ENCODE peak calls at places on chromosomes 3 and 15, in eight cellular contexts. H is IMR-90, A is A549, G is prostate gland, P is GM12878, J is heart left ventricle, F is transverse colon, Q is right lobe of liver. X is an unnamed sample. For H3K4me1, the result is how much of the 10 kb centered on the place peaks cover.

GRCh38 chr15:66306381-66306780 is 13.0 kb downstream of the DIS3L start:
- DNase-seq in H (no peak), A (no peak), G (no peak), P (no peak), J (no peak), F (no peak), Q (no peak), X (no peak)

GRCh38 chr15:36511594-36511993 is 67.8 kb upstream of the CDIN1 start:
- DNase-seq in H (no peak), A (no peak), G (no peak), P (no peak), J (no peak), F (no peak), Q (no peak), X (no peak)

GRCh38 chr15:78110096-78110495 is 17.7 kb downstream of the SH2D7 start:
- DNase-seq in H (no peak), A (no peak), G (no peak), P (no peak), J (no peak), F (peak), Q (peak), X (peak)

GRCh38 chr3:45034612-45035252 is 8.6 kb downstream of the CLEC3B start:
- DNase-seq in H (no peak), A (no peak), G (no peak), P (no peak), J (peak), F (peak), Q (peak), X (no peak)

GRCh38 chr3:48119495-48120193 is 68.6 kb downstream of the CDC25A start:
- DNase-seq in H (peak), A (no peak), G (no peak), P (no peak), J (peak), F (peak), Q (peak), X (no peak)

GRCh38 chr15:48966595-48967301 is 3.0 kb upstream of the SHC4 start:
- DNase-seq in H (peak), A (no peak), G (no peak), P (peak), J (no peak), F (no peak), Q (no peak), X (no peak)

GRCh38 chr15:56598991-56599390 is 134.1 kb upstream of the MNS1 start:
- DNase-seq in H (peak), A (no peak), G (no peak), P (no peak), J (no peak), F (no peak), Q (no peak), X (no peak)

GRCh38 chr15:91956026-91956723 is 102.7 kb downstream of the SLCO3A1 start:
- DNase-seq in H (peak), A (no peak), G (peak), P (no peak), J (peak), F (no peak), Q (no peak), X (no peak)

GRCh38 chr15:32998979-32999677 is 195.4 kb downstream of the FMN1 start:
- DNase-seq in H (no peak), A (no peak), G (no peak), P (no peak), J (no peak), F (no peak), Q (no peak), X (no peak)

GRCh38 chr15:100029045-100029444 is 295.8 kb upstream of the LYSMD4 start:
- DNase-seq in H (no peak), A (no peak), G (no peak), P (no peak), J (no peak), F (no peak), Q (no peak), X (no peak)

GRCh38 chr3:177058647-177059046 is 138.6 kb downstream of the TBL1XR1 start:
- DNase-seq in H (no peak), A (no peak), G (no peak), P (no peak), J (no peak), F (no peak), Q (no peak), X (no peak)

GRCh38 chr3:171895890-171896289 is 52.7 kb downstream of the TMEM212 start:
- DNase-seq in H (no peak), A (no peak), G (no peak), P (no peak), J (no peak), F (no peak), Q (no peak), X (no peak)

GRCh38 chr3:141610993-141611392 is 124.2 kb downstream of the RASA2 start:
- DNase-seq in H (no peak), A (no peak), G (no peak), P (no peak), J (no peak), F (no peak), Q (no peak), X (no peak)

GRCh38 chr3:179653106-179653776 is 401 bp downstream of the USP13 start:
- DNase-seq in H (peak), A (peak), G (peak), P (no peak), J (peak), F (peak), Q (peak), X (peak)

GRCh38 chr3:158539414-158540014 is 31.5 kb upstream of the MLF1 start:
- DNase-seq in H (peak), A (peak), G (peak), P (no peak), J (peak), F (peak), Q (no peak), X (no peak)

GRCh38 chr3:104960579-104960978 is 406.1 kb upstream of the ALCAM start:
- DNase-seq in H (no peak), A (no peak), G (no peak), P (no peak), J (no peak), F (no peak), Q (no peak), X (no peak)

GRCh38 chr15:67720556-67721175 is 104.6 kb upstream of the SKOR1 start:
- DNase-seq in H (no peak), A (no peak), G (no peak), P (no peak), J (no peak), F (no peak), Q (no peak), X (no peak)

GRCh38 chr3:29338981-29339833 is 58.3 kb downstream of the RBMS3 start:
- DNase-seq in H (peak), A (no peak), G (no peak), P (no peak), J (no peak), F (no peak), Q (no peak), X (no peak)
- H3K4me1 ChIP-seq in H (under half), A (under half), G (under half), P (under half), J (under half), F (under half), Q (under half), X (under half)

GRCh38 chr3:11385908-11386307 is 113.7 kb downstream of the ATG7 start:
- DNase-seq in H (peak), A (peak), G (no peak), P (no peak), J (no peak), F (no peak), Q (no peak), X (no peak)

GRCh38 chr3:11386413-11387155 is 114.4 kb downstream of the ATG7 start:
- DNase-seq in H (no peak), A (no peak), G (no peak), P (no peak), J (no peak), F (no peak), Q (no peak), X (no peak)

GRCh38 chr3:11384074-11384473 is 111.9 kb downstream of the ATG7 start:
- DNase-seq in H (no peak), A (no peak), G (no peak), P (no peak), J (no peak), F (no peak), Q (no peak), X (no peak)

GRCh38 chr3:11382146-11382545 is 109.9 kb downstream of the ATG7 start:
- DNase-seq in H (no peak), A (no peak), G (no peak), P (no peak), J (no peak), F (no peak), Q (no peak), X (no peak)

DNA sequence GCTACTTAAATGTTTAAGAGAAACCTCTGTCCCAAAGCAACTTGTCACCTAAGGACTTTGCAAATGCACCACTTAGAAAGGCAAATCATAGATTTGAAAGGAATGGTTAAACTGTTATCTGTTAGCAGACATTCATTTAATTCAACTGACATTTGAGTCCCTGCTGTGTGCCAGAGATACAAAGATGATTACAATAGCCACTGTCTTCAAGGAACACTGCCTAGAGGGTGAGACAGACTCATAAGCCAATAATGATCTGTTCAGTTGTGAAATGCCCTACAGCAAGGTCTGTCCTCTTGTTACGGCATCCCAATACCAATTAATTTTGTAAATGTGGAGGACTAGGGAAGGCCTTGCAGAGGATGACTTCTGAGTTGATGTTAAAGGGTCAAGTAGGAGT is 113.1 kb downstream of the ATG7 start:
- DNase-seq in H (peak), A (no peak), G (no peak), P (no peak), J (no peak), F (no peak), Q (no peak), X (no peak)
- TF ChIP-seq POLR2A in H (no peak), A (no peak), G (no peak), P (no peak), J (no peak), F (no peak), Q (no peak), X (no peak)

DNA sequence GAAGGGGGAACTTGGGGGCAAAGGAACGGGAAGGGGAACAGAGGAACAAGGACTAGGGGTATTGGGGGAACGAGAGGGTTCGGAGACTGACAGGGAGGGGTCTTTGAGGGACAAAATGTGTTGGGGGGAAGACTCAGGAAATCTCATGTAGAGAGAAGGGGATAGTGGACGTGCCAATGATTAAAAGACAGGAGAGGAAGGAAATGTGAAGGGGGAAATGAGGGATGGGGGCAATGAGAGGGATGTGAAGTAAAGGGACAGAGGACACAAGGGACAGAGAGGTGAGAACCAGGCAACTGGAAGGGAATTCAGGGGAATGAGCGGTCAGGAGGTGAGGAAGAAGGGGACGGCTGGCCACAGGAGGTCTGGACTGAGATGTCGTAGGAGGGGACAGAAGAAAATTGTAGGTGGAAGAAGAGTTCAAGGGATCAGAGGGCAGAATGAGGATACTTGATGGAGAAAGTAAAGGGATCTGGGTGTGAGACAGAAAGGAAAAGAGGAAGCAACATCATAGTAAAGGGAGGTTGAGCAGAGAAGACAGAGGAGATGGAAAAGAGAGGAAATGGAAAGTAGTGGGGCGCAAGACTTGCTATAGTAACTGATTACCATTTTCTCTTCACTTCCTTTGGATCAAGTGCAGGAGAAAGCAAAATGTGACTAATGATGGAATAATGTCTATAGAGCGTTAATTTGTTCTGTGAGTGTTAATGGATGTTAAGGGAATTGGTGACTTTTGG is 717 bp downstream of the RAB8B start:
- DNase-seq in H (no peak), A (no peak), G (no peak), P (no peak), J (no peak), F (no peak), Q (no peak), X (no peak)
- H3K4me1 ChIP-seq in H (under half), A (under half), G (under half), P (under half), J (under half), F (under half), Q (under half), X (under half)

GRCh38 chr15:64825431-64826294 is at the start of gene PIF1:
- DNase-seq in H (peak), A (peak), G (peak), P (peak), J (peak), F (peak), Q (peak), X (peak)
- TF ChIP-seq POLR2A in H (peak), A (peak), G (peak), P (peak), J (peak), F (peak), Q (peak), X (peak)

GRCh38 chr3:37248179-37248578 is 73.8 kb upstream of the LRRFIP2 start:
- DNase-seq in H (no peak), A (no peak), G (no peak), P (no peak), J (no peak), F (no peak), Q (no peak), X (no peak)

GRCh38 chr3:37249294-37249693 is 74.9 kb upstream of the LRRFIP2 start:
- DNase-seq in H (no peak), A (no peak), G (no peak), P (no peak), J (no peak), F (no peak), Q (no peak), X (no peak)

GRCh38 chr3:37247398-37248114 is 73.2 kb upstream of the LRRFIP2 start:
- DNase-seq in H (no peak), A (no peak), G (no peak), P (no peak), J (no peak), F (no peak), Q (no peak), X (no peak)

GRCh38 chr3:37250435-37250834 is 76.1 kb upstream of the LRRFIP2 start:
- DNase-seq in H (peak), A (no peak), G (no peak), P (no peak), J (no peak), F (no peak), Q (no peak), X (no peak)

DNA sequence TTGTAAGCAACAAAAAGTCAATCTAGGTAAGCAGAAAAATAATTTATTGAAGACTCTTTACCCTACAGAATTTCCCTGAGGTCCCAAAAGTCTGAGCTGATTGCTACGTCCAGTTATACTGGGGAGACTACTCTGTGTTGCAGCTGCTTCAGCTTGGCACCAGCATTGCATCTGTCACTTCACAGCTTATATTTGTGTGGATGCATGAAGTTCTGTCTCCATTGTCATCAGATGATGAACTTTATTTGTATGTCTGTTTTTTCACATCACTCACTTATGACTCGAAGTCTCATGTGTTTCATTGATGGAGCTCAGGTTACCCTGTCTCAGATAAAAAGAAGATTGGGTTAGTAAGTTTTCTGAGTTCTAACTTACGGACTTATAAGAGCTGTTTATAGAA is 75.3 kb upstream of the LRRFIP2 start:
- DNase-seq in H (peak), A (no peak), G (no peak), P (no peak), J (no peak), F (no peak), Q (no peak), X (no peak)
- H3K4me1 ChIP-seq in H (under half), A (half or more), G (under half), P (under half), J (under half), F (under half), Q (under half), X (half or more)

DNA sequence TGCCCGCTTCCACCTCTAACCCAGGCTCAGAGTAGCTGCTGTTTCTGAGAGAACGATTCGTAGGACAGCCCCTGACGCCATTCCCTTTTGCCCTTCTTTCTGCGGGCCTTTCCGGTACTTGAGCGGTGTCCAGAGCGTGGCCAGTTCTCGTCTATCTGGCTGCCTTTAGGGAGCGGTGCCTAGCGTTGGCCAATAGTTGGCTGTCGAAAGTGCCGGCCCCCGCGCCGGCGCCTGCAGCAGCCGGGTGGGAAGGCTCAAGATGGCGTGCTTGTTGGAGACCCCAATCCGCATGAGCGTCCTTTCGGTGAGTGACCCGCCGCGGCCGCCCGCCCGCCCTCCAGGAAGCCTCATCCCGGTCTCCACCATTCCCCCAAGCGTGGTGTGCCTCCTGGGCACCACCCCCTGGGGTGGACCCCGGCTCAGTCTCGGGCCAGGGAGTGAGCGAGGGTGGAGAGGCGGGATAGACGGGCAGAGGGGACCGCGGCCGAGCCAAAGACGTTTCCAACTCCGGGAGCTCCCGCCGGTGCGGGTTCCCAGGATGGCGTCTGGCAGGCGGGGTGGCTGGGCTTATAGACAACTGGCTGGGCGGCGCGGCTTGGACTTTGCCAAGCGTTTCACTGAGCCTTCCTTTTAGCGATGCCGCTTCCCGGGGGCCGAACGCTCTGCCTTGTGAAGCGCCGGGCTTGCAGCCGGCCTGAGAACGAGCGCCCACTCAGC is at the start of gene ARMC8:
- DNase-seq in H (no peak), A (peak), G (peak), P (no peak), J (peak), F (peak), Q (peak), X (peak)
- TF ChIP-seq POLR2A in H (peak), A (peak), G (peak), P (peak), J (peak), F (peak), Q (peak), X (peak)

GRCh38 chr3:15638193-15638890 is 36.8 kb downstream of the BTD start:
- DNase-seq in H (peak), A (no peak), G (no peak), P (no peak), J (no peak), F (peak), Q (no peak), X (no peak)
- H3K4me1 ChIP-seq in H (under half), A (half or more), G (under half), P (under half), J (under half), F (under half), Q (under half), X (under half)